ENCODE peak calls at places on chromosomes 11 and 22, in seven cellular contexts. C is tibial artery, F is transverse colon, W is hepatocyte, E is fibroblast of lung, S is ovary, B is aorta. P is an unnamed sample. For H3K4me1 and H3K9me3, the result is how much of the 10 kb centered on the place peaks cover.

GRCh38 chr11:89052220-89052619 is 13.6 kb downstream of the GRM5 start:
- DNase-seq in W (no peak), C (no peak), E (no peak), B (no peak), S (no peak), F (no peak), P (no peak)

GRCh38 chr11:73645972-73646631 is at the start of gene PLEKHB1:
- DNase-seq in S (no peak), W (peak), C (no peak), F (no peak), B (no peak), E (no peak), P (no peak)

GRCh38 chr11:78037056-78037455 is 14.0 kb upstream of the KCTD14 start:
- DNase-seq in B (no peak), C (no peak), E (no peak), F (peak), W (no peak), S (no peak), P (no peak)

GRCh38 chr11:88098289-88098688 is 77.0 kb downstream of the RAB38 start:
- DNase-seq in W (no peak), C (no peak), E (peak), S (no peak), F (no peak), B (no peak), P (no peak)

GRCh38 chr11:105719073-105719846 is 109.4 kb downstream of the GRIA4 start:
- DNase-seq in E (peak), W (peak), B (no peak), C (no peak), S (no peak), F (no peak), P (no peak)

GRCh38 chr11:22734628-22735345 is 68.4 kb downstream of the GAS2 start:
- DNase-seq in W (no peak), F (no peak), C (no peak), S (no peak), E (no peak), B (no peak), P (no peak)

GRCh38 chr11:122362381-122362780 is 246.4 kb upstream of the BLID start:
- DNase-seq in C (no peak), E (no peak), S (no peak), W (no peak), B (no peak), F (no peak), P (no peak)

GRCh38 chr22:32175751-32176644 is 16.9 kb upstream of the C22orf42 start:
- DNase-seq in W (no peak), S (no peak), F (no peak), C (no peak), B (no peak), E (no peak), P (no peak)

GRCh38 chr22:40799008-40799407 is 20.1 kb downstream of the SLC25A17 start:
- DNase-seq in S (no peak), F (no peak), C (no peak), B (no peak), E (no peak), W (no peak), P (no peak)

GRCh38 chr22:46044718-46045458 is 67.9 kb upstream of the WNT7B start:
- DNase-seq in B (peak), E (peak), C (peak), F (peak), W (peak), S (peak), P (no peak)

GRCh38 chr22:44102121-44102520 is 78.0 kb downstream of the PARVB start:
- DNase-seq in F (no peak), C (no peak), B (peak), E (no peak), W (no peak), S (no peak), P (no peak)

GRCh38 chr11:115741376-115741775 is 237.2 kb upstream of the CADM1 start:
- DNase-seq in S (no peak), W (peak), B (no peak), F (no peak), C (no peak), E (no peak), P (no peak)

GRCh38 chr11:4713241-4713640 is 8.7 kb downstream of the MMP26 start:
- DNase-seq in F (no peak), B (no peak), E (no peak), S (no peak), C (no peak), W (no peak), P (no peak)

GRCh38 chr11:44427432-44427831 is 117.5 kb upstream of the ALX4 start:
- DNase-seq in E (no peak), W (no peak), S (no peak), F (no peak), C (no peak), B (no peak), P (no peak)

GRCh38 chr11:94837317-94837716 is 69.2 kb downstream of the AMOTL1 start:
- DNase-seq in B (no peak), E (no peak), C (no peak), W (no peak), S (no peak), F (no peak), P (no peak)

GRCh38 chr22:20249797-20250354 is 18.2 kb downstream of the RTN4R start:
- DNase-seq in B (no peak), E (peak), C (no peak), F (no peak), W (no peak), S (peak), P (no peak)

GRCh38 chr11:123302751-123303195 is 107.7 kb upstream of the CLMP start:
- DNase-seq in E (peak), W (peak), F (no peak), S (no peak), C (no peak), B (no peak), P (no peak)

GRCh38 chr11:2151500-2152257 is 9.3 kb downstream of the INS start:
- DNase-seq in W (peak), B (peak), S (peak), E (peak), C (peak), F (peak), P (peak)

GRCh38 chr11:130721736-130722135 is 194.5 kb downstream of the SNX19 start:
- DNase-seq in F (no peak), W (no peak), C (no peak), E (peak), S (no peak), B (no peak), P (no peak)

GRCh38 chr11:14418801-14419417 is 59.9 kb upstream of the RRAS2 start:
- DNase-seq in E (no peak), B (no peak), F (no peak), C (no peak), S (no peak), W (peak), P (no peak)

GRCh38 chr11:64844330-64845124 is at the start of gene CDC42BPG:
- DNase-seq in E (peak), W (peak), S (peak), F (peak), C (peak), B (peak), P (peak)

GRCh38 chr11:96267001-96267489 is 76.0 kb downstream of the MAML2 start:
- DNase-seq in C (no peak), F (no peak), W (no peak), B (no peak), S (no peak), E (no peak), P (no peak)

GRCh38 chr11:15629690-15630321 is 515.1 kb downstream of the INSC start:
- DNase-seq in E (no peak), S (no peak), B (no peak), F (peak), W (peak), C (peak), P (no peak)

GRCh38 chr11:57514538-57515331 is 767 bp downstream of the SLC43A1 start:
- DNase-seq in S (peak), C (peak), F (peak), E (peak), W (peak), B (peak), P (peak)

GRCh38 chr11:26778000-26778757 is 56.3 kb upstream of the SLC5A12 start:
- DNase-seq in E (peak), F (no peak), W (no peak), B (no peak), S (no peak), C (no peak), P (no peak)

GRCh38 chr11:28938091-28938490 is 829.9 kb downstream of the METTL15 start:
- DNase-seq in W (no peak), B (no peak), C (no peak), E (no peak), F (no peak), S (no peak), P (no peak)

GRCh38 chr11:6438979-6439571 is 1.7 kb downstream of the HPX start:
- DNase-seq in E (peak), S (no peak), B (no peak), F (peak), W (peak), C (peak), P (peak)

GRCh38 chr11:31805037-31805628 is 6.0 kb downstream of the PAX6 start:
- DNase-seq in C (no peak), W (no peak), B (peak), S (no peak), F (no peak), E (peak), P (no peak)

GRCh38 chr22:45197606-45198462 is 34.1 kb downstream of the NUP50 start:
- DNase-seq in S (peak), W (no peak), B (peak), E (no peak), C (no peak), F (no peak), P (no peak)

GRCh38 chr11:87239001-87239400 is 201.3 kb downstream of the TMEM135 start:
- DNase-seq in C (no peak), E (peak), B (no peak), S (no peak), F (no peak), W (no peak), P (no peak)

GRCh38 chr11:59078435-59078834 is 7.7 kb upstream of the GLYATL1B start:
- DNase-seq in S (no peak), W (no peak), F (no peak), B (no peak), C (no peak), E (no peak), P (no peak)

GRCh38 chr11:60916669-60917206 is 2.8 kb downstream of the TMEM109 start:
- DNase-seq in F (no peak), C (no peak), S (no peak), W (no peak), E (no peak), B (no peak), P (no peak)

GRCh38 chr11:69831985-69832384 is 12.8 kb upstream of the FGF3 start:
- DNase-seq in F (no peak), S (no peak), W (no peak), B (no peak), C (no peak), E (no peak), P (no peak)

GRCh38 chr11:93099811-93100210 is 98.0 kb downstream of the SLC36A4 start:
- DNase-seq in C (no peak), F (no peak), S (no peak), E (peak), B (no peak), W (no peak), P (no peak)

GRCh38 chr22:42432020-42432596 is at the start of gene NFAM1:
- DNase-seq in S (no peak), F (peak), E (no peak), W (no peak), B (no peak), C (peak), P (no peak)

GRCh38 chr22:29842740-29843139 is 4.7 kb upstream of the ASCC2 start:
- DNase-seq in E (peak), C (peak), W (peak), S (no peak), B (no peak), F (no peak), P (no peak)

GRCh38 chr11:116420030-116420429 is 352.8 kb downstream of the BUD13 start:
- DNase-seq in S (no peak), F (no peak), W (no peak), E (peak), B (no peak), C (no peak), P (no peak)

GRCh38 chr11:6813651-6814050 is 14.2 kb upstream of the OR6A2 start:
- DNase-seq in S (no peak), W (no peak), B (no peak), F (no peak), E (no peak), C (no peak), P (no peak)

GRCh38 chr22:29310065-29310862 is 3.8 kb downstream of the GAS2L1 start:
- DNase-seq in S (no peak), F (no peak), B (no peak), E (no peak), C (no peak), W (no peak), P (no peak)

GRCh38 chr11:75555079-75555811 is 6.8 kb upstream of the SERPINH1 start:
- DNase-seq in F (no peak), E (no peak), B (no peak), W (no peak), S (peak), C (no peak), P (no peak)
- H3K4me1 ChIP-seq in F (under half), E (under half), B (under half), W (under half), S (under half), C (half or more), P (under half)

DNA sequence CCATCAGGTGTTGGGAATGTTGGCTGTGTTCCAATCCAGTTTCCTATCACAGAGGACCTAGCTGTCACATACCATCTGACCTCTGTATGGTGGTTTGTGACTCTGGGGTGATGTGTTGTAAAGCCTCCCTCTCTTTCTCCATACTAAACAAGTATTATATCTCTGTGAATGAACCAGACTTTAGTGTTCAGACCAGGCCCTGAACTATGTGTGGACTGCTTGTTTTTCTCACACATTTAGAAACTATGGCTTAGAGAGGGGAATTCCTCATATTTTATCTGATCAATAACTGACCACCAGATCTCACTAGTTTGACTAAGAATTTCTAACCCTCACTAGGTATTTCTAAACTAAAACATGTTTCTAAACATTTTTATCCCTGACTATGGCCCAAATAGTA is 17.5 kb downstream of the NCR3LG1 start:
- DNase-seq in B (no peak), S (no peak), C (no peak), F (no peak), W (no peak), E (no peak), P (no peak)
- H3K9me3 ChIP-seq in B (under half), S (under half), C (half or more), F (under half), W (under half), E (under half), P (under half)

GRCh38 chr11:63244862-63245261 is 1.5 kb upstream of the SLC22A25 start:
- DNase-seq in F (no peak), W (no peak), C (no peak), S (no peak), E (no peak), B (no peak), P (no peak)
- H3K27ac ChIP-seq in F (no peak), W (no peak), C (no peak), S (no peak), E (no peak), B (no peak), P (no peak)

DNA sequence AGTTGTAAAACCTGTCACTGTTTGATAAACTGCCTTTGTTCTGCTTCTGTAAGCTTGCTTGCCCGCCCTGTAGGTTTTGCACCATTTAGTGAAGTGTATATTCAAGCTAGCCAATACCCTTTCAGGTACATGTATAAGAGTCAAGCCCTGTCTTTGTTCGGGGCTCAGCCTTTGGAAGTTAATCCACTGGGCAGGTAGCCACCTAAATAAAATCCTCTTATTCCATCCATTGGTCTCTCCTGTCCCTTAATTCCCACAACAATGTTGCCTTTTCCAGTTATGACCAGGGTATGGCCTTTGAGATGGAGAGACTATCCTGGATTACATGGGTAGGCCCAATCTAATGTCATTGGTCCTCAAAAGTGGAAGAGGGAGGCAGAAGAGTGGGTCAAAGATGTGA is 34.0 kb downstream of the NXPE1 start:
- DNase-seq in S (no peak), E (no peak), W (no peak), B (no peak), F (no peak), C (no peak), P (no peak)
- H3K4me1 ChIP-seq in S (under half), E (under half), W (under half), B (under half), F (under half), C (under half), P (under half)

GRCh38 chr22:49296561-49296960 is 531.1 kb downstream of the BRD1 start:
- DNase-seq in B (peak), W (no peak), S (no peak), F (no peak), E (no peak), C (peak), P (no peak)

GRCh38 chr22:49295465-49295743 is 532.3 kb downstream of the BRD1 start:
- DNase-seq in W (no peak), C (peak), E (no peak), B (no peak), F (no peak), S (no peak), P (no peak)

GRCh38 chr22:49294656-49295464 is 532.8 kb downstream of the BRD1 start:
- DNase-seq in E (no peak), F (no peak), B (peak), C (peak), W (no peak), S (no peak), P (no peak)

GRCh38 chr22:49297286-49297870 is 530.3 kb downstream of the BRD1 start:
- DNase-seq in E (no peak), C (peak), B (peak), F (no peak), W (no peak), S (no peak), P (no peak)

DNA sequence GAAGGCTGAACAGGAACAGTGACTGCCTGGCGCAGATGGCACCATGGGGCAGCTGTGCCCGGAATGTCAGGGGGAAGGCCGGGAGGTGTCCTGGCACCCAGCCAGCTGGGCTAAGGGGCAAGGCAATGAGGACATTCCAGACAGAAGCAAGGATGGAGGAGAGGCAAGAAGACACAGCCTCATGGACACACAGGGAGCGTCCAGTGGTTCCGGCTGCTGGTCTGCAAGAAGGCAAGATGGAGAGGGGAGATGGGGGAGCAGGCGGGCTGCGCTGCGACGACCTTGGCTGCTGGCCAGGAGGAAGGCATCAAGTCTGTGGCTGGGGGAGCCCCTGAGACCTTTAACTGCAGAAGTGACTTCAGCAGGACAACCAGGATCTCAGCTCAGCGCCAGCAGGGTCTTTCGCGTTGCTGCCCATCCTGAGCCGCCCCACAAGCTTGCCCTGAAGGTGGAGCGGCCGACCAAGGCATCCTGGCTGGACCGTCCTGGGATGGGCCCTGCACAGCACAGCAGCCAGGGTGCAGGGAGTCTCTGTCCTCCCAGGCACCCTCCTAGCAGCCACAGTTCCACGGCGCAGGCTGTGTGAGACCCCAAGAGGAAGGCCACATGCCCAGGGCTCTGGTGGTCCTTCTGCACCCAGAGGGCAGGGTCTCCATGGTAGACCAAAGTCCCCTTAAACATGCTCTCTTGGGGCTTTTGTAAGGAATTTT is 531.7 kb downstream of the BRD1 start:
- DNase-seq in S (no peak), C (peak), E (no peak), B (peak), F (no peak), W (no peak), P (no peak)
- H3K9me3 ChIP-seq in S (under half), C (under half), E (under half), B (under half), F (under half), W (under half), P (under half)

DNA sequence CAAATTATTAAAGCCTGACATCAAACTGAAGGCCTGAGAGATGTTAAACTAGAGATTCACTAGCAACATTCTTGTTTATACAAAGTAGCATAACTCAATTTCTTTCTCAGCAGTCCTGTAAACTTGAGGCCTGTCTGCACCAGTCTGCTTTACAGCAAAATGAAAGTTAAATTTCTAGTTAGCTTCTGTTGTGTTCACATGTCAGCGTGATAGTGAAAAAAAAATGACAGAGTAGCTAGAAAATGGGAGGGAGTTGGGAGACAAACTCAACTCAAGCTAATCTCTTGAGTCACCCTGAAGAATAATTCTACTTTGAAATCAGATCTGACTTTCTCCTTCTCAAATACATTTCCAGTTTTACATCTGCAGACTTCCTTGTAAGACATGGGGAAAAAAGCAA is 6.5 kb downstream of the RBFOX2 start:
- DNase-seq in B (no peak), W (no peak), S (no peak), C (no peak), F (no peak), E (peak), P (no peak)
- H3K27ac ChIP-seq in B (peak), W (peak), S (no peak), C (peak), F (peak), E (peak), P (peak)

DNA sequence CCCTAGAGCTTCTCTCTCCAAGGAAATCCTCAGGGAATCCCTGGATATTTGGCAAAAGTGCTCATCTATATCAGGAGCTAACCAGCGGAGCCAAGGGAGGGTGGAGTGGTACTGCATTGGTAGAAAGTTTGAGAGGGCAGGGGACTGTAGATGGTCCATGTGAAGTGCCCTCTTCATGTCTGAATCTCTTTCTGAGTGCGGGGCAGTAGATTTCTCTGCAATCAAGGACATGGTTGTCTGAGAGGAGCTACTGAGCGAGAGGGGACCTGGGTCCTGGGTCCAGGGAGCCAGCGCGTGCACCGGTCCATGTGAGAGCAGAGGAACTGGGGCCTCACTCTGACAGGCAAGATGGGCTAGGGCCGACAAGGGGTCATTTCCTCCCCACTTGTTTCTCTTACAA is 716 bp downstream of the DIXDC1 start:
- DNase-seq in E (no peak), B (no peak), F (no peak), W (no peak), C (no peak), S (no peak), P (no peak)
- H3K4me1 ChIP-seq in E (under half), B (under half), F (under half), W (under half), C (under half), S (under half), P (under half)

GRCh38 chr22:11627436-11627797 is 3900.6 kb upstream of the OR11H1 start:
- DNase-seq in W (no peak), B (no peak), E (no peak), F (no peak), C (no peak), S (no peak), P (no peak)
- H3K9me3 ChIP-seq in W (under half), B (under half), E (under half), F (half or more), C (half or more), S (under half), P (under half)

P was measured in naive thymus-derived CD4-positive, alpha-beta T cell.